ENCODE peak calls at places on chromosome 13, in ten cellular contexts. P, T, A, E, O, S, I, K, H and L are unnamed samples.

GRCh38 chr13:39676315-39676876 is 20.9 kb downstream of the COG6 start:
- DNase-seq in P (no peak), T (no peak), A (no peak), E (peak; percentile 20), O (no peak), S (no peak), I (no peak), K (no peak), H (peak; percentile 62), L (no peak)

GRCh38 chr13:107271226-107271625 is 703.3 kb upstream of the ARGLU1 start:
- DNase-seq in P (no peak), T (no peak), A (no peak), E (peak; percentile 30), O (no peak), S (no peak), I (no peak), K (no peak), H (peak; percentile 68), L (no peak)

GRCh38 chr13:76620036-76620435 is 266.2 kb downstream of the KCTD12 start:
- DNase-seq in P (no peak), T (no peak), A (no peak), E (no peak), O (no peak), S (no peak), I (no peak), K (no peak), H (peak; percentile 43), L (no peak)

GRCh38 chr13:37595162-37595561 is 3.4 kb downstream of the POSTN start:
- DNase-seq in P (no peak), T (no peak), A (no peak), E (no peak), O (no peak), S (no peak), I (no peak), K (no peak), H (peak; percentile 50), L (no peak)

GRCh38 chr13:79680485-79680884 is 199.5 kb downstream of the NDFIP2 start:
- DNase-seq in P (no peak), T (no peak), A (no peak), E (no peak), O (no peak), S (no peak), I (no peak), K (no peak), H (no peak), L (no peak)

GRCh38 chr13:30418886-30419459 is 3.3 kb upstream of the UBE2L5 start:
- DNase-seq in P (no peak), T (no peak), A (no peak), E (no peak), O (no peak), S (no peak), I (no peak), K (no peak), H (no peak), L (no peak)

GRCh38 chr13:98307744-98308524 is 130.9 kb upstream of the RNF113B start:
- DNase-seq in P (no peak), T (no peak), A (no peak), E (no peak), O (no peak), S (no peak), I (no peak), K (no peak), H (no peak), L (no peak)

GRCh38 chr13:79631260-79631659 is 150.3 kb downstream of the NDFIP2 start:
- DNase-seq in P (no peak), T (no peak), A (no peak), E (peak; percentile 68), O (no peak), S (no peak), I (no peak), K (no peak), H (peak; percentile 78), L (peak; percentile 70)

GRCh38 chr13:54879036-54879435 is 1850.4 kb downstream of the OLFM4 start:
- DNase-seq in P (no peak), T (no peak), A (no peak), E (no peak), O (no peak), S (no peak), I (no peak), K (no peak), H (no peak), L (no peak)

GRCh38 chr13:101121608-101122007 is 294.7 kb downstream of the NALCN start:
- DNase-seq in P (no peak), T (no peak), A (no peak), E (no peak), O (no peak), S (no peak), I (no peak), K (no peak), H (no peak), L (no peak)

GRCh38 chr13:101116381-101116780 is 299.9 kb downstream of the NALCN start:
- DNase-seq in P (no peak), T (no peak), A (no peak), E (no peak), O (no peak), S (no peak), I (no peak), K (no peak), H (no peak), L (no peak)

GRCh38 chr13:101111894-101112293 is 304.4 kb downstream of the NALCN start:
- DNase-seq in P (no peak), T (no peak), A (no peak), E (no peak), O (no peak), S (no peak), I (no peak), K (no peak), H (peak; percentile 4), L (no peak)

GRCh38 chr13:101116826-101117225 is 299.5 kb downstream of the NALCN start:
- DNase-seq in P (no peak), T (no peak), A (no peak), E (no peak), O (no peak), S (no peak), I (no peak), K (no peak), H (no peak), L (no peak)

GRCh38 chr13:101115762-101116161 is 300.5 kb downstream of the NALCN start:
- DNase-seq in P (no peak), T (no peak), A (no peak), E (no peak), O (no peak), S (no peak), I (no peak), K (no peak), H (peak; percentile 70), L (no peak)
- TF ChIP-seq CTCF in P (no peak), T (no peak), A (no peak), E (peak; percentile 46), O (no peak), S (no peak), I (no peak), K (no peak), H (peak; percentile 47), L (no peak)

DNA sequence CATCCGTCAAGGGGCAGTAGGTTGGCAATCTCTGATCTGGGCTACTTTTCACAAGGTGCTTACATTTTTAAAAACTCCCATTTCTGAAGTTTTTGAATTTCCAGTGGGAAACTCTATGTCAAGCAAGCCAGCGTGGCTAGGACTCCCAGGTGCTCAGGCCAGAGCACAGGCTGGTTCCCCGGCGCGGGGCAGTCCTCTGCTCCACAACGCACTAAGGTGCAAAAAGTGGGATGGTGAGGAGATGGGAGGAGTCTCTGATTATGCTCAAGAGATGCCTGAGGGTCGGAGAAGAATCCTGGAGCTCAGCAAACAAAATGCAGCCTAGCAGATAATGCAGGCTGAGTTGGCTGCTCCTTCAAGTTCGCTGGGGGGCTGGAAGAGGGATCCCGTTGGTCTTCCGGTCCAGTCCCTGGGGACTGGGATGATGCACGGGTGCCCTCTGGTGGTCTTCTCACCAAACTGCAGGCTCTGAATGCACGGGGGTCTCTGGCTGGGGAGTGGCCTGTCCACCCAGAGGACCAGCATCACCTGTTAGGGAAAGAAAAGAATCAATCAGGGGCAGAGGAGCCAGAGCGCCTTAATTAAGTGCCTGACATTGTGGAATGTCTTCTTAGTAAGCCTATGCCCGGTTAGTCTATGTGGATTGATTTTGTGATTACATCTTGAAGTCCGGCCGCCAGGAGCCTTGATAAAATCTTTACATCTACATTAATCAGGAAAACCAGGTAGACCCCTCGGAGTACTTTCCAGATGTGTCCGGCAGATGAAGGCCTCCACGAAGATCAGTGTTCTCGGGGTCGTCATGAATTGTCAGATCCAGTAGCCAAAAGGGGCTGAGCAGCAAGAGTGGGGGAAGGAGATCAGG is 244.4 kb upstream of the MAB21L1 start:
- DNase-seq in P (no peak), T (no peak), A (no peak), E (no peak), O (peak; percentile 48), S (peak; percentile 76), I (no peak), K (peak; percentile 52), H (peak; percentile 51), L (no peak)
- H3K4me3 ChIP-seq in P (no peak overlapping the region), T (no peak overlapping the region), A (peak overlapping the region; percentile 24), E (peak overlapping the region; percentile 37), O (peak overlapping the region; percentile 42), S (no peak overlapping the region), I (peak overlapping the region; percentile 13), K (no peak overlapping the region), H (peak overlapping the region; percentile 30), L (no peak overlapping the region)

GRCh38 chr13:23159587-23160240 is 21.1 kb upstream of the SGCG start:
- DNase-seq in P (peak; percentile 66), T (peak; percentile 80), A (no peak), E (no peak), O (no peak), S (no peak), I (no peak), K (no peak), H (no peak), L (no peak)
- TF ChIP-seq CTCF in P (no peak), T (no peak), A (peak; percentile 2), E (no peak), O (no peak), S (no peak), I (no peak), K (no peak), H (no peak), L (no peak)

GRCh38 chr13:60869225-60869624 is 472.2 kb downstream of the TDRD3 start:
- DNase-seq in P (no peak), T (no peak), A (no peak), E (no peak), O (no peak), S (no peak), I (no peak), K (no peak), H (no peak), L (no peak)

GRCh38 chr13:60873116-60873515 is 476.1 kb downstream of the TDRD3 start:
- DNase-seq in P (no peak), T (no peak), A (no peak), E (no peak), O (no peak), S (no peak), I (no peak), K (no peak), H (no peak), L (no peak)

DNA sequence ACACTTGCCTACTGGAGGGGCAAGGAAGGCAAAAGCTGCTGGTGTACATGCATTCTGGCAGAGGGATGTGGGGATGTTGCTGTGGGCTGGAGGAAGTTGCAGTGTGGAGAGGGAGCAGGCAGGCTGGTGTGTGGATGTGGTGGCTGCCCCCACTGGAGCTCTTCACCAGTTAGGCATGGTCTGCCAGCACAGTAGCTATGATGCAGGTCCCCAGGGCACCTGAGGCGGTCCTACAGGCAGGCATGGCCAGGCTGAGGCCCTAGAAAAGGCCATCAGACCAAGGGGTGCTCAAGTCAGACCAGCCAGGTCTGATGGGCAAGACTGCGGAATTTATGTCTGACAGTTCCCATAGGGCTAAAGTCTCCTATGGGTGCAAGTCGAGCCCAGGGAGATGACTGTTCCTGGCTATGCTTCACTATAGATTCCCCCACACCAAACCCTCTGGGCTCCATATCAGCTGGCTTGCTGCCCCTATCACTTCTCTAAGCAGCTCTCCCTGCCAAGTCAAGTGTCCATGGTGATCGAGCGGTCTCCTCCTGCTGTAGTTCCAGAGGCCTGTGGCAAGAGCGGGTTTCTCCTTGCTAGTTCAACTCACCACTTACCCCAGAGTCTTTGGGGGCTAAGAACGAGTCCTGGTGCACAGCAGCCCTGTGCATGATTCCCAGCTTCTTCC is 473.1 kb downstream of the TDRD3 start:
- DNase-seq in P (no peak), T (peak; percentile 10), A (no peak), E (no peak), O (no peak), S (no peak), I (no peak), K (no peak), H (no peak), L (no peak)
- H3K4me3 ChIP-seq in P (no peak overlapping the region), T (no peak overlapping the region), A (no peak overlapping the region), E (no peak overlapping the region), O (no peak overlapping the region), S (no peak overlapping the region), I (no peak overlapping the region), K (no peak overlapping the region), H (no peak overlapping the region), L (no peak overlapping the region)